ENCODE peak calls at places on chromosomes 3 and 15, in ten cellular contexts. J, G, K, X, N, O, M, Y, I and T are unnamed samples.
A peak's percentile ranks its signal among the peaks of the same experiment; 100 is the strongest.

GRCh38 chr15:57559875-57560274 is 31.8 kb upstream of the MYZAP start:
- DNase-seq in N (peak; percentile 81), J (no peak), K (peak; percentile 85), Y (peak; percentile 90), M (peak; percentile 68), G (peak; percentile 88), I (peak; percentile 62), O (peak; percentile 30), X (peak; percentile 53), T (peak; percentile 78)

GRCh38 chr15:44102675-44103254 is 92.3 kb downstream of the FRMD5 start:
- DNase-seq in O (no peak), Y (no peak), M (peak; percentile 97), G (no peak), X (no peak), N (no peak), J (no peak), I (peak; percentile 25), K (no peak), T (peak; percentile 80)

GRCh38 chr3:178629430-178630178 is 93.4 kb downstream of the KCNMB2 start:
- DNase-seq in G (no peak), J (no peak), I (no peak), M (no peak), O (no peak), Y (no peak), N (no peak), K (no peak), X (no peak), T (no peak)

GRCh38 chr3:189325454-189325853 is 153.7 kb downstream of the TPRG1 start:
- DNase-seq in J (no peak), O (no peak), I (no peak), N (no peak), K (no peak), M (no peak), G (no peak), Y (no peak), X (no peak), T (no peak)

GRCh38 chr3:76308541-76308940 is 523.2 kb upstream of the ZNF717 start:
- DNase-seq in M (no peak), X (no peak), G (no peak), O (no peak), Y (no peak), J (no peak), K (no peak), I (no peak), N (no peak), T (no peak)

GRCh38 chr3:155785662-155786295 is 20.3 kb downstream of the C3orf33 start:
- DNase-seq in I (no peak), J (no peak), Y (no peak), O (no peak), K (no peak), G (no peak), N (no peak), X (no peak), M (no peak), T (no peak)

GRCh38 chr3:172155880-172156279 is 116.5 kb downstream of the FNDC3B start:
- DNase-seq in K (no peak), N (no peak), I (no peak), Y (no peak), O (no peak), X (no peak), J (no peak), M (no peak), G (no peak), T (no peak)

GRCh38 chr3:17974206-17974841 is 231.9 kb upstream of the TBC1D5 start:
- DNase-seq in I (no peak), N (no peak), G (no peak), K (no peak), O (no peak), M (no peak), Y (no peak), J (no peak), X (no peak), T (no peak)

DNA sequence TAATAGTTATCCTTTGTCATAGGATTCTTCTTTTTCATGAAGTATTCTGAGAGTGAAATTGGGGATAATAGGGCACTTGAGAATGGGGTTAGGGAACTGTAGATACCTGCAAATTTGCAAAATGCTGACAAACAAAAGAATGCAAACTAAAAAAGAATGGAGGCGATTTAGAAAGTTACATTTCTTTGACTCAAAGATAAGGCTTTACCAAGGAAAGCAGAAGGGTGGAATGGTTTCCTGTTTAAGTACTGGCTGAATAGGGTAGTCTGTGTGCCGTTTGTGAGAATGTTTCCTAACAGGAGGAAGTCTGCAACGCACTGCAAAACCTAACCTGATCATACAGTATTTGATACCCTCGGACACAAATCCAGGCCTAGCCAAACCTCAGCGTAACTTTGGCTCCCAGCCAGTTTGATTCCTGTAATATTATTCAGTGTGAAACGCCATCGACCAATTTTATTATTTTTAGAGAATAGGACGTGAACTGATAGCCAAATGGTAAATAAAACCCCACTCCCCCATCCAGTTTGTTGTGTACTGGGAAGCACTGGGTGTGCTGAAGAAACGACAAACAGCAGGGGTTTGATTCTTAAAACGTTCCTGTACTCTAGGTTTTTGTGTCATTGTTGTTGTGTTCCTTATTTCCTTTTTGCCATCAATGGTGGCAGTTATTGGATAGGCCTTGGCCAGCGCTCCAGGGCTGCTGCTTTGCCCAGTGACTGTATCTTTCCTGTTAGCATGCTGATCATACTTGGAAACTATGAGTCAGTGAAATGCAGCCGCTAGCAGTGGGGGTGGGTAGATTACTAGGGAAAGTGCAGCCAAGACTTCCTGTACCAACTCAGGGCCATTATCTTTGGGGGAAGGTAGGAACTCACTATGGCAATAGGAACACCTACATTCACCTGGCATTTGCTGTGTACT is 148.0 kb upstream of the TBL1XR1 start:
- DNase-seq in I (peak; percentile 94), N (peak; percentile 81), X (peak; percentile 62), O (no peak), G (peak; percentile 79), K (peak; percentile 91), M (peak; percentile 97), J (peak; percentile 36), Y (peak; percentile 88), T (peak; percentile 89)
- TF ChIP-seq POLR2A in I (no peak), N (no peak), X (no peak), O (no peak), G (no peak), K (peak; percentile 39), M (peak; percentile 57), J (no peak), Y (peak; percentile 41), T (no peak)

DNA sequence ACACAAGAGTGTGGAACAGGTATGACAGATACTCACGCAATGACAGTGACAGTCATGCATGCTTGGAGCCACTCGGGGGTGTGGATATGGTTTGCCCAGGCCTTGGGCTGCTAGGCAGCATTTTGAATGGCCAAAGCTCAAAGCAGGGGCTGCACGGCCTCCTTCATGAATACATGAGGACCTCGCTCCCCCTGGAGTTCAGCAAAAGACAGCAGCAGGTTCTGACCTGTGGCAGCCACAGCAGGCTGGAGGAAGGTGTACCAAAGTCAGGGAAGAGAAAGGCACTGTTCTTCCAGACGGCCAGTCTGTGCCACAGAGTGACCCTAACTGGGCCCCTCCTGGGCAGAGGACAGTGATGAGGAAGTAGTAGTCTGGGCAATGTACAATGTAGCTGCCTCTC is 88.2 kb upstream of the C2CD4B start:
- DNase-seq in G (no peak), I (no peak), J (no peak), M (peak; percentile 23), N (no peak), K (no peak), X (no peak), Y (no peak), O (no peak), T (no peak)
- TF ChIP-seq POLR2A in G (no peak), I (no peak), J (no peak), M (no peak), N (no peak), K (no peak), X (no peak), Y (no peak), O (no peak), T (no peak)

GRCh38 chr3:196315821-196316220 is 2.2 kb downstream of the DYNLT2B start:
- DNase-seq in M (no peak), Y (no peak), I (no peak), O (no peak), J (no peak), N (no peak), K (no peak), X (no peak), G (no peak), T (no peak)

GRCh38 chr3:196320110-196320509 is 2.1 kb upstream of the DYNLT2B start:
- DNase-seq in I (no peak), G (no peak), J (no peak), Y (no peak), K (no peak), X (no peak), M (no peak), N (no peak), O (no peak), T (no peak)

GRCh38 chr3:196321162-196321561 is 3.1 kb upstream of the DYNLT2B start:
- DNase-seq in J (no peak), K (no peak), G (no peak), Y (no peak), N (peak; percentile 32), M (no peak), X (no peak), I (no peak), O (no peak), T (no peak)

GRCh38 chr3:196314597-196314996 is 3.4 kb downstream of the DYNLT2B start:
- DNase-seq in M (no peak), G (no peak), Y (no peak), O (no peak), K (no peak), N (no peak), X (no peak), J (no peak), I (no peak), T (no peak)

DNA sequence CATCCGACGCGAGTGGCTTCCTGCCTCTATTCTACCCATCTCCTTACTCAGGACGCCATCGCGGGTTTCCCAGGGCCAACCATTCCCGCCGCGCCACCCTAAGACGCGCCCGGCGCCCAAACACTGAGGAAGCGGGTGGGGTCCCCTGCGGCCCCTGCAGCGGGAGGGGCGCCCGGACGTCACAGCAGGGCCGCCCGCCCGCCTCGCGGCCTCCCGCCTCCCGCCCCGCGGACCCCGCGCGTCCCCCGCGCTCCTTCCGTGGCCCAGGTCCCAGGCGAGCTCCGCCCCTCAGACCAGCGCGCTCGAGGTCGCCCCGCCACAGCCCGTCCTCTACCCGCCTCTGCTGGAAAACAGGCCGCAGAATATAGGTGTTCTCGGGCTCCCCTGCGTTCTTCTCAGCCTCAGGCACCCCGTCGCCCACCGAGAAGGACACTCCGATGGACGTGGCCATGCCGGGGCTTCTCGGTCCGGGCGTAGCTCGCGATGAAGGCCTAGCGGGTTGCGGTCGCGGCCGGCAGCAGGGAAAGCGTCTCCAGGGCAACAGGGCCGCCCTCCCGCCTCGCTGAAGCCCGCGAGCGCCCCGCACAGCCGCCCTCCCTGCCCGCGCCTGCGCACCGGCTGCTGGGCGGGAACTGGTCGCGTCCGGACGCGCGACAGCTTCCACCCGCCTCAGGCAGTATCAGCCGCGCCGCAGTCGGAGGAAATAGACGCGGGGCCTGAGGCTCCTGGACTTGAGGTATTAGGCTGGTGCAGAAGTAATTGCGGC is at the start of gene DYNLT2B:
- DNase-seq in O (peak; percentile 97), G (peak; percentile 93), I (peak; percentile 91), J (peak; percentile 47), Y (peak; percentile 91), X (peak; percentile 73), K (peak; percentile 86), N (peak; percentile 91), M (peak; percentile 94), T (peak; percentile 90)
- TF ChIP-seq POLR2A in O (peak; percentile 77), G (peak; percentile 58), I (peak; percentile 82), J (peak; percentile 60), Y (peak; percentile 74), X (peak; percentile 71), K (peak; percentile 84), N (peak; percentile 68), M (peak; percentile 96), T (no peak)

GRCh38 chr15:70269331-70269911 is 171.7 kb upstream of the TLE3 start:
- DNase-seq in M (no peak), Y (no peak), O (no peak), I (peak; percentile 22), J (no peak), G (no peak), X (no peak), N (no peak), K (no peak), T (no peak)

GRCh38 chr15:70267306-70267705 is 169.6 kb upstream of the TLE3 start:
- DNase-seq in Y (no peak), G (no peak), X (no peak), K (no peak), O (no peak), N (no peak), M (no peak), I (peak; percentile 15), J (no peak), T (no peak)

GRCh38 chr15:70266412-70267089 is 168.8 kb upstream of the TLE3 start:
- DNase-seq in K (peak; percentile 36), X (peak; percentile 63), O (no peak), N (peak; percentile 75), Y (peak; percentile 49), M (no peak), I (peak; percentile 87), G (no peak), J (no peak), T (peak; percentile 93)

GRCh38 chr15:70268698-70269251 is 171.1 kb upstream of the TLE3 start:
- DNase-seq in G (no peak), K (no peak), J (no peak), X (no peak), I (peak; percentile 20), O (no peak), M (no peak), Y (no peak), N (no peak), T (no peak)

GRCh38 chr15:70267879-70268278 is 170.2 kb upstream of the TLE3 start:
- DNase-seq in M (no peak), N (no peak), O (no peak), K (no peak), X (no peak), G (no peak), I (peak; percentile 3), Y (no peak), J (no peak), T (no peak)
- TF ChIP-seq POLR2A in M (no peak), N (no peak), O (no peak), K (peak; percentile 7), X (no peak), G (no peak), I (no peak), Y (no peak), J (no peak), T (no peak)